ENCODE peak calls at places on chromosome 5, in five cellular contexts. One of them, this sample, is unnamed.
A peak's percentile ranks its signal among the peaks of the same experiment; 100 is the strongest.

GRCh38 chr5:176360894-176361436 is 599 bp downstream of the KIAA1191 start:
- DNase-seq in mesendoderm: peak; percentile 50
- DNase-seq in neuronal stem cell: peak; percentile 27
- DNase-seq in IMR-90: peak; percentile 4
- DNase-seq in trophoblast cell: no peak
- DNase-seq in this sample: no peak

GRCh38 chr5:42828661-42829060 is 17.0 kb upstream of the SELENOP start:
- DNase-seq in mesendoderm: no peak
- DNase-seq in neuronal stem cell: no peak
- DNase-seq in IMR-90: no peak
- DNase-seq in trophoblast cell: no peak
- DNase-seq in this sample: no peak

GRCh38 chr5:121596882-121597281 is 254.8 kb upstream of the FTMT start:
- DNase-seq in mesendoderm: peak; percentile 16
- DNase-seq in neuronal stem cell: no peak
- DNase-seq in IMR-90: no peak
- DNase-seq in trophoblast cell: no peak
- DNase-seq in this sample: no peak

GRCh38 chr5:99179206-99179605 is 250.4 kb upstream of the CHD1 start:
- DNase-seq in mesendoderm: no peak
- DNase-seq in neuronal stem cell: no peak
- DNase-seq in IMR-90: no peak
- DNase-seq in trophoblast cell: no peak
- DNase-seq in this sample: no peak

GRCh38 chr5:180441577-180441976 is 52.6 kb upstream of the CNOT6 start:
- DNase-seq in mesendoderm: peak; percentile 16
- DNase-seq in neuronal stem cell: no peak
- DNase-seq in IMR-90: no peak
- DNase-seq in trophoblast cell: peak; percentile 90
- DNase-seq in this sample: no peak

GRCh38 chr5:133891390-133891789 is 77.0 kb downstream of the C5orf15 start:
- DNase-seq in mesendoderm: no peak
- DNase-seq in neuronal stem cell: no peak
- DNase-seq in IMR-90: no peak
- DNase-seq in trophoblast cell: no peak
- DNase-seq in this sample: no peak

GRCh38 chr5:67093259-67093658 is 103.3 kb downstream of the CD180 start:
- DNase-seq in mesendoderm: no peak
- DNase-seq in neuronal stem cell: no peak
- DNase-seq in IMR-90: no peak
- DNase-seq in trophoblast cell: no peak
- DNase-seq in this sample: no peak

GRCh38 chr5:17359451-17359965 is 138.5 kb upstream of the TAF11L2 start:
- DNase-seq in mesendoderm: no peak
- DNase-seq in neuronal stem cell: no peak
- DNase-seq in IMR-90: peak; percentile 33
- DNase-seq in trophoblast cell: peak; percentile 68
- DNase-seq in this sample: no peak

GRCh38 chr5:170885281-170885680 is 23.5 kb downstream of the RANBP17 start:
- DNase-seq in mesendoderm: no peak
- DNase-seq in neuronal stem cell: no peak
- DNase-seq in IMR-90: peak; percentile 71
- DNase-seq in trophoblast cell: peak; percentile 18
- DNase-seq in this sample: no peak

GRCh38 chr5:111392181-111392580 is 120.2 kb downstream of the STARD4 start:
- DNase-seq in mesendoderm: no peak
- DNase-seq in neuronal stem cell: no peak
- DNase-seq in IMR-90: no peak
- DNase-seq in trophoblast cell: no peak
- DNase-seq in this sample: no peak

GRCh38 chr5:142829821-142830220 is 59.6 kb downstream of the ARHGAP26 start:
- DNase-seq in mesendoderm: no peak
- DNase-seq in neuronal stem cell: no peak
- DNase-seq in IMR-90: peak; percentile 26
- DNase-seq in trophoblast cell: no peak
- DNase-seq in this sample: no peak

GRCh38 chr5:134453016-134453415 is 41.3 kb upstream of the CDKN2AIPNL start:
- DNase-seq in mesendoderm: no peak
- DNase-seq in neuronal stem cell: no peak
- DNase-seq in IMR-90: no peak
- DNase-seq in trophoblast cell: no peak
- DNase-seq in this sample: no peak

GRCh38 chr5:1640276-1640898 is 116.6 kb upstream of the LPCAT1 start:
- DNase-seq in mesendoderm: no peak
- DNase-seq in neuronal stem cell: no peak
- DNase-seq in IMR-90: no peak
- DNase-seq in trophoblast cell: no peak
- DNase-seq in this sample: no peak

GRCh38 chr5:122874179-122874875 is 28.9 kb downstream of the SNX24 start:
- DNase-seq in mesendoderm: peak; percentile 72
- DNase-seq in neuronal stem cell: no peak
- DNase-seq in IMR-90: peak; percentile 21
- DNase-seq in trophoblast cell: peak; percentile 49
- DNase-seq in this sample: no peak

GRCh38 chr5:142824391-142824790 is 54.2 kb downstream of the ARHGAP26 start:
- DNase-seq in mesendoderm: no peak
- DNase-seq in neuronal stem cell: no peak
- DNase-seq in IMR-90: no peak
- DNase-seq in trophoblast cell: no peak
- DNase-seq in this sample: no peak

GRCh38 chr5:115432691-115433090 is 111.9 kb downstream of the FEM1C start:
- DNase-seq in mesendoderm: no peak
- DNase-seq in neuronal stem cell: no peak
- DNase-seq in IMR-90: peak; percentile 61
- DNase-seq in trophoblast cell: no peak
- DNase-seq in this sample: no peak

GRCh38 chr5:166356096-166356495 is 1935.3 kb upstream of the WWC1 start:
- DNase-seq in mesendoderm: no peak
- DNase-seq in neuronal stem cell: no peak
- DNase-seq in IMR-90: no peak
- DNase-seq in trophoblast cell: peak; percentile 90
- DNase-seq in this sample: no peak

GRCh38 chr5:123089572-123089970 is 530 bp downstream of the PRDM6 start:
- DNase-seq in mesendoderm: peak; percentile 71
- DNase-seq in neuronal stem cell: no peak
- DNase-seq in IMR-90: peak; percentile 52
- DNase-seq in trophoblast cell: peak; percentile 26
- DNase-seq in this sample: peak; percentile 74

GRCh38 chr5:181223729-181224389 is 778 bp downstream of the TRIM41 start:
- DNase-seq in mesendoderm: peak; percentile 93
- DNase-seq in neuronal stem cell: peak; percentile 82
- DNase-seq in IMR-90: peak; percentile 40
- DNase-seq in trophoblast cell: no peak
- DNase-seq in this sample: peak; percentile 89

GRCh38 chr5:176647870-176648466 is 684 bp downstream of the TSPAN17 start:
- DNase-seq in mesendoderm: peak; percentile 33
- DNase-seq in neuronal stem cell: no peak
- DNase-seq in IMR-90: no peak
- DNase-seq in trophoblast cell: no peak
- DNase-seq in this sample: no peak

GRCh38 chr5:116097301-116097700 is 12.5 kb downstream of the COMMD10 start:
- DNase-seq in mesendoderm: no peak
- DNase-seq in neuronal stem cell: no peak
- DNase-seq in IMR-90: no peak
- DNase-seq in trophoblast cell: peak; percentile 86
- DNase-seq in this sample: no peak

GRCh38 chr5:63111891-63112290 is 533.3 kb downstream of the LRRC70 start:
- DNase-seq in mesendoderm: no peak
- DNase-seq in neuronal stem cell: no peak
- DNase-seq in IMR-90: no peak
- DNase-seq in trophoblast cell: no peak
- DNase-seq in this sample: no peak

GRCh38 chr5:60810438-60811085 is 33.5 kb downstream of the ELOVL7 start:
- DNase-seq in mesendoderm: peak; percentile 26
- DNase-seq in neuronal stem cell: no peak
- DNase-seq in IMR-90: no peak
- DNase-seq in trophoblast cell: peak; percentile 85
- DNase-seq in this sample: no peak

GRCh38 chr5:149172261-149172660 is 31.0 kb downstream of the ABLIM3 start:
- DNase-seq in mesendoderm: no peak
- DNase-seq in neuronal stem cell: no peak
- DNase-seq in IMR-90: peak; percentile 92
- DNase-seq in trophoblast cell: peak; percentile 36
- DNase-seq in this sample: no peak

GRCh38 chr5:102152906-102153787 is 142.9 kb downstream of the SLCO4C1 start:
- DNase-seq in mesendoderm: peak; percentile 66
- DNase-seq in neuronal stem cell: peak; percentile 24
- DNase-seq in IMR-90: no peak
- DNase-seq in trophoblast cell: peak; percentile 70
- DNase-seq in this sample: no peak

GRCh38 chr5:28648108-28648507 is 1609.7 kb upstream of the CDH9 start:
- DNase-seq in mesendoderm: peak; percentile 84
- DNase-seq in neuronal stem cell: no peak
- DNase-seq in IMR-90: no peak
- DNase-seq in trophoblast cell: peak; percentile 18
- DNase-seq in this sample: no peak

GRCh38 chr5:147666419-147666818 is 116.1 kb downstream of the JAKMIP2 start:
- DNase-seq in mesendoderm: no peak
- DNase-seq in neuronal stem cell: no peak
- DNase-seq in IMR-90: no peak
- DNase-seq in trophoblast cell: no peak
- DNase-seq in this sample: no peak

GRCh38 chr5:79932510-79933504 is 58.3 kb downstream of the MTX3 start:
- DNase-seq in mesendoderm: no peak
- DNase-seq in neuronal stem cell: no peak
- DNase-seq in IMR-90: no peak
- DNase-seq in trophoblast cell: no peak
- DNase-seq in this sample: no peak

GRCh38 chr5:151345187-151345807 is 2.1 kb downstream of the SLC36A2 start:
- DNase-seq in mesendoderm: no peak
- DNase-seq in neuronal stem cell: no peak
- DNase-seq in IMR-90: no peak
- DNase-seq in trophoblast cell: no peak
- DNase-seq in this sample: no peak

GRCh38 chr5:55438931-55439477 is 95.8 kb downstream of the PLPP1 start:
- DNase-seq in mesendoderm: peak; percentile 60
- DNase-seq in neuronal stem cell: no peak
- DNase-seq in IMR-90: peak; percentile 82
- DNase-seq in trophoblast cell: peak; percentile 20
- DNase-seq in this sample: no peak

GRCh38 chr5:75510417-75510835 is 1.0 kb downstream of the CERT1 start:
- DNase-seq in mesendoderm: no peak
- DNase-seq in neuronal stem cell: no peak
- DNase-seq in IMR-90: peak; percentile 28
- DNase-seq in trophoblast cell: peak; percentile 55
- DNase-seq in this sample: no peak

GRCh38 chr5:52725781-52726180 is 61.9 kb upstream of the ITGA1 start:
- DNase-seq in mesendoderm: no peak
- DNase-seq in neuronal stem cell: no peak
- DNase-seq in IMR-90: no peak
- DNase-seq in trophoblast cell: no peak
- DNase-seq in this sample: no peak

DNA sequence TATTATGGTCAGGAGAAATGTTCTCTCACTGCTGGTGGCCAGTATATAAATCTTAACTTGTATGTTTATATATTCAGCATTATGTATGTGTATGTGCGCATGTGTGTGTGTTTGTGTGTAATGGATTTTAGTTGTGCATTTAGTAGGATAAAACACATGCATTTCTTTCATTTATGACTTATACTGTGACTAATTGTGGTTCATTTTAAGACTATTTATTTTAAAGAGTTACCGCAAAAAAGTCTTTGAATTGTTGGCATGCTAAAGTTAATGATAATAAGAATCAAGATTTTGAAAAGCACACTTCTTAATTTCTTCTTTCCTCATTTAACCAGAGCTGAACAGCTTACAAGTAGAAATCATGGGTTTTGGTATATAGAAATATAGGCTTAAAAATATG is 60.9 kb downstream of the RAI14 start:
- DNase-seq in mesendoderm: no peak
- DNase-seq in neuronal stem cell: no peak
- DNase-seq in IMR-90: peak; percentile 85
- DNase-seq in trophoblast cell: no peak
- DNase-seq in this sample: no peak
- H3K4ac ChIP-seq in mesendoderm: no peak overlapping the region
- H3K4ac ChIP-seq in neuronal stem cell: no peak overlapping the region
- H3K4ac ChIP-seq in IMR-90: peak overlapping the region; percentile 74
- H3K4ac ChIP-seq in trophoblast cell: no peak overlapping the region
- H3K4ac ChIP-seq in this sample: no peak overlapping the region

GRCh38 chr5:10250804-10251276 is 760 bp downstream of the CCT5 start:
- DNase-seq in mesendoderm: peak; percentile 42
- DNase-seq in neuronal stem cell: no peak
- DNase-seq in IMR-90: peak; percentile 41
- DNase-seq in trophoblast cell: no peak
- DNase-seq in this sample: no peak

GRCh38 chr5:10253390-10253789 is 3.3 kb downstream of the CCT5 start:
- DNase-seq in mesendoderm: no peak
- DNase-seq in neuronal stem cell: no peak
- DNase-seq in IMR-90: no peak
- DNase-seq in trophoblast cell: no peak
- DNase-seq in this sample: no peak

GRCh38 chr5:10251409-10251808 is 1.3 kb downstream of the CCT5 start:
- DNase-seq in mesendoderm: no peak
- DNase-seq in neuronal stem cell: no peak
- DNase-seq in IMR-90: no peak
- DNase-seq in trophoblast cell: no peak
- DNase-seq in this sample: no peak

GRCh38 chr5:10248378-10249260 is 1.1 kb downstream of the ATPSCKMT start:
- DNase-seq in mesendoderm: no peak
- DNase-seq in neuronal stem cell: no peak
- DNase-seq in IMR-90: no peak
- DNase-seq in trophoblast cell: no peak
- DNase-seq in this sample: no peak

GRCh38 chr5:10249948-10250803 is at the start of gene CCT5:
- DNase-seq in mesendoderm: peak; percentile 99
- DNase-seq in neuronal stem cell: peak; percentile 95
- DNase-seq in IMR-90: peak; percentile 99
- DNase-seq in trophoblast cell: peak; percentile 99
- DNase-seq in this sample: peak; percentile 93
- H3K4ac ChIP-seq in mesendoderm: peak within 1 kb of the TSS; percentile 100
- H3K4ac ChIP-seq in neuronal stem cell: peak within 1 kb of the TSS; percentile 80
- H3K4ac ChIP-seq in IMR-90: peak within 1 kb of the TSS; percentile 100
- H3K4ac ChIP-seq in trophoblast cell: peak within 1 kb of the TSS; percentile 96
- H3K4ac ChIP-seq in this sample: no peak within 1 kb of the TSS

DNA sequence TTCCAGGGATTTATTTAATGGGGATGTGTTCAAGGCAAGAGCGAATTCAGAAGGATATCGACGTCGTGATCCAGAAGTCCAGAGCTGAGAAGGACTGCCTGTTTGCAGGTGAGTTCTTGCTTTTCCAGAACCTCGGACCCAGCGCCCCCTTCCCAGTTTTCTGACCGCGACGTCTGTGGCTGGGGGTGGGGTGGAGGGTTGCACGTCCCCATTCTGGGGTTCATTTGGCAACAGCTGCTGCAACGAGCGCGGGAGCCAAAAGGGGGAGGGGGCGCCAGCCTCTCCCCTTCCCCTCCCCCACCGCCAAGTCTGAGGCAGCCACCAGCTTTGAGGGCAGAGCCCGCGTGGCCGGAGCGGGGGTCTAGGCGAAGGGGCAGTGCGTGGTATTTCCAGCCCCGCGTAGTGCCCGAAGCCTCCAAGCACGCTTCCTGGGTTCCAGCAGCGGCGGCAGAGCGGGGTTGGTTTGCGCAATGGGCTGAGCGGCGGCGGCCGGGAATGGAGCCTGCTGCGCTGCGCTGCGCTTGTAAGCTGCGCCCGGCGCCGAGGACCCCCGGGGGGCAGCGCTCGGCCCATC is 729 bp downstream of the PARP8 start:
- DNase-seq in mesendoderm: peak; percentile 77
- DNase-seq in neuronal stem cell: peak; percentile 65
- DNase-seq in IMR-90: peak; percentile 41
- DNase-seq in trophoblast cell: peak; percentile 71
- DNase-seq in this sample: peak; percentile 66
- H3K4ac ChIP-seq in mesendoderm: peak overlapping the region; percentile 73
- H3K4ac ChIP-seq in neuronal stem cell: no peak overlapping the region
- H3K4ac ChIP-seq in IMR-90: peak overlapping the region; percentile 56
- H3K4ac ChIP-seq in trophoblast cell: peak overlapping the region; percentile 68
- H3K4ac ChIP-seq in this sample: peak overlapping the region; percentile 64

GRCh38 chr5:6181147-6181729 is 197.1 kb downstream of the MED10 start:
- DNase-seq in mesendoderm: peak; percentile 42
- DNase-seq in neuronal stem cell: no peak
- DNase-seq in IMR-90: no peak
- DNase-seq in trophoblast cell: peak; percentile 2
- DNase-seq in this sample: peak; percentile 54
- H3K4ac ChIP-seq in mesendoderm: no peak overlapping the region
- H3K4ac ChIP-seq in neuronal stem cell: no peak overlapping the region
- H3K4ac ChIP-seq in IMR-90: no peak overlapping the region
- H3K4ac ChIP-seq in trophoblast cell: no peak overlapping the region
- H3K4ac ChIP-seq in this sample: no peak overlapping the region